ENCODE peak calls at places on chromosome X, in ten cellular contexts. W, X, V, G, O, Z, H, K, Y and T are unnamed samples.

GRCh38 chrX:68443155-68443868 is 10.0 kb upstream of the OPHN1 start:
- DNase-seq in O (no peak), G (no peak), W (no peak), X (peak), Z (peak), H (no peak), V (no peak), K (no peak), Y (no peak), T (no peak)

GRCh38 chrX:31266172-31267076 is 194.6 kb upstream of the FTHL17 start:
- DNase-seq in Z (no peak), X (peak), G (peak), K (peak), V (peak), O (peak), W (peak), H (peak), Y (peak), T (no peak)

GRCh38 chrX:37726346-37726745 is 40.8 kb downstream of the XK start:
- DNase-seq in O (no peak), X (peak), V (no peak), Y (no peak), H (no peak), Z (no peak), W (no peak), K (no peak), G (no peak), T (no peak)

GRCh38 chrX:28920554-28920953 is 333.3 kb downstream of the IL1RAPL1 start:
- DNase-seq in O (no peak), V (no peak), H (no peak), Y (peak), G (peak), K (no peak), Z (no peak), X (no peak), W (no peak), T (no peak)

GRCh38 chrX:34877451-34877850 is 65.1 kb upstream of the FAM47B start:
- DNase-seq in H (no peak), X (peak), G (no peak), K (no peak), O (no peak), W (no peak), Z (no peak), Y (no peak), V (no peak), T (no peak)

GRCh38 chrX:85112270-85112669 is 108.6 kb downstream of the APOOL start:
- DNase-seq in G (no peak), V (no peak), W (no peak), K (no peak), X (no peak), H (no peak), Y (no peak), O (no peak), Z (no peak), T (no peak)

GRCh38 chrX:56802428-56802827 is 73.4 kb downstream of the NBDY start:
- DNase-seq in H (no peak), X (no peak), W (peak), V (no peak), Z (no peak), O (no peak), G (no peak), K (no peak), Y (no peak), T (no peak)

GRCh38 chrX:6052111-6052745 is 176.4 kb downstream of the NLGN4X start:
- DNase-seq in G (no peak), V (no peak), W (no peak), H (no peak), O (no peak), K (no peak), Z (no peak), X (no peak), Y (no peak), T (no peak)

GRCh38 chrX:29044802-29045201 is 457.6 kb downstream of the IL1RAPL1 start:
- DNase-seq in H (no peak), Y (no peak), K (no peak), Z (no peak), X (no peak), G (no peak), V (no peak), O (no peak), W (no peak), T (no peak)

GRCh38 chrX:64204701-64205440 is 637 bp downstream of the AMER1 start:
- DNase-seq in K (peak), V (peak), G (no peak), Y (no peak), W (no peak), H (peak), X (peak), Z (peak), O (peak), T (no peak)

GRCh38 chrX:134365923-134366322 is 94.0 kb upstream of the HPRT1 start:
- DNase-seq in O (no peak), H (no peak), X (peak), G (no peak), W (no peak), K (no peak), Y (no peak), V (no peak), Z (no peak), T (no peak)

GRCh38 chrX:24149346-24150050 is at the start of gene ZFX:
- DNase-seq in V (peak), Y (peak), Z (peak), K (peak), G (no peak), O (no peak), X (peak), H (peak), W (peak), T (no peak)

GRCh38 chrX:103376979-103377324 is 614 bp downstream of the BEX3 start:
- DNase-seq in Z (no peak), G (no peak), X (peak), V (no peak), H (no peak), O (no peak), K (peak), Y (peak), W (no peak), T (no peak)

GRCh38 chrX:88604433-88605221 is 142.4 kb upstream of the CPXCR1 start:
- DNase-seq in O (no peak), Z (no peak), G (no peak), X (no peak), K (peak), H (no peak), W (no peak), Y (no peak), V (no peak), T (no peak)

GRCh38 chrX:15349046-15349445 is 13.7 kb upstream of the PIGA start:
- DNase-seq in H (peak), W (no peak), Y (peak), O (no peak), K (peak), Z (peak), V (no peak), X (peak), G (peak), T (no peak)

GRCh38 chrX:17812763-17813162 is 48.3 kb downstream of the RAI2 start:
- DNase-seq in Z (no peak), H (no peak), G (no peak), X (peak), W (no peak), O (no peak), Y (no peak), V (no peak), K (no peak), T (no peak)

GRCh38 chrX:83771664-83772063 is 89.3 kb upstream of the CYLC1 start:
- DNase-seq in W (no peak), G (no peak), Z (no peak), V (no peak), O (no peak), H (no peak), Y (no peak), K (no peak), X (no peak), T (no peak)

GRCh38 chrX:152946681-152947080 is 47.2 kb downstream of the PNMA5 start:
- DNase-seq in X (no peak), H (no peak), G (no peak), Z (no peak), O (no peak), Y (no peak), W (no peak), V (no peak), K (no peak), T (no peak)

GRCh38 chrX:14095702-14096101 is 66.0 kb upstream of the GEMIN8 start:
- DNase-seq in O (peak), G (no peak), V (no peak), Y (no peak), W (no peak), Z (peak), X (peak), H (peak), K (peak), T (peak)

GRCh38 chrX:133171962-133172708 is 46.0 kb downstream of the TFDP3 start:
- DNase-seq in W (no peak), G (no peak), K (peak), O (no peak), Y (no peak), H (peak), Z (no peak), X (peak), V (no peak), T (no peak)

GRCh38 chrX:37690123-37690522 is 4.5 kb downstream of the XK start:
- DNase-seq in W (no peak), G (no peak), K (no peak), H (no peak), V (no peak), Z (no peak), Y (no peak), X (no peak), O (no peak), T (no peak)

GRCh38 chrX:9352683-9353430 is 112.0 kb upstream of the TBL1X start:
- DNase-seq in H (peak), V (no peak), O (no peak), Y (no peak), W (no peak), K (no peak), X (peak), G (no peak), Z (peak), T (no peak)

GRCh38 chrX:10648608-10649007 is 28.2 kb upstream of the MID1 start:
- DNase-seq in X (peak), G (no peak), V (no peak), W (no peak), H (no peak), Y (no peak), O (no peak), K (no peak), Z (no peak), T (peak)